ENCODE peak calls at places on chromosomes 4 and X, in nine cellular contexts. S, L, A, K, D, B, F, G and J are unnamed samples.

GRCh38 chr4:150264595-150265141 is 186.4 kb downstream of the DCLK2 start:
- DNase-seq in S (no peak), L (no peak), A (peak), K (no peak), D (no peak), B (no peak), F (no peak), G (no peak), J (no peak)

GRCh38 chr4:38842998-38843397 is 13.6 kb downstream of the TLR6 start:
- DNase-seq in S (no peak), L (no peak), A (no peak), K (no peak), D (no peak), B (no peak), F (no peak), G (no peak), J (no peak)

GRCh38 chr4:121462660-121463261 is 81.9 kb upstream of the QRFPR start:
- DNase-seq in S (peak), L (peak), A (peak), K (no peak), D (peak), B (peak), F (peak), G (no peak), J (no peak)

GRCh38 chrX:42109428-42109827 is 186.1 kb upstream of the CASK start:
- DNase-seq in S (no peak), L (no peak), A (no peak), K (no peak), D (no peak), B (no peak), F (peak), G (no peak), J (no peak)

GRCh38 chr4:26330946-26331345 is 10.1 kb downstream of the RBPJ start:
- DNase-seq in S (no peak), L (no peak), A (peak), K (no peak), D (no peak), B (no peak), F (no peak), G (no peak), J (no peak)

GRCh38 chr4:26862381-26862915 is 1.8 kb downstream of the STIM2 start:
- DNase-seq in S (no peak), L (no peak), A (no peak), K (no peak), D (no peak), B (no peak), F (no peak), G (no peak), J (no peak)

GRCh38 chrX:74171465-74171864 is 132.5 kb upstream of the ZCCHC13 start:
- DNase-seq in S (no peak), L (no peak), A (no peak), K (no peak), D (no peak), B (no peak), F (no peak), G (no peak), J (no peak)

GRCh38 chr4:62816566-62816965 is 1592.7 kb downstream of the TECRL start:
- DNase-seq in S (no peak), L (no peak), A (no peak), K (no peak), D (no peak), B (no peak), F (no peak), G (no peak), J (no peak)

GRCh38 chr4:44448548-44449443 is at the start of gene KCTD8:
- DNase-seq in S (peak), L (peak), A (peak), K (peak), D (peak), B (no peak), F (peak), G (peak), J (peak)

GRCh38 chr4:109429545-109429944 is 4.1 kb upstream of the SEC24B start:
- DNase-seq in S (no peak), L (no peak), A (peak), K (no peak), D (no peak), B (no peak), F (no peak), G (no peak), J (no peak)

GRCh38 chr4:106618920-106619319 is 250.3 kb upstream of the GIMD1 start:
- DNase-seq in S (no peak), L (no peak), A (no peak), K (no peak), D (no peak), B (no peak), F (no peak), G (no peak), J (no peak)

GRCh38 chr4:91909963-91910362 is 393.8 kb upstream of the GRID2 start:
- DNase-seq in S (no peak), L (no peak), A (no peak), K (no peak), D (no peak), B (no peak), F (no peak), G (no peak), J (no peak)

GRCh38 chr4:138870739-138871633 is 144.6 kb upstream of the NOCT start:
- DNase-seq in S (peak), L (peak), A (peak), K (no peak), D (peak), B (peak), F (peak), G (no peak), J (no peak)

GRCh38 chr4:188175288-188175687 is 36.0 kb downstream of the TRIML1 start:
- DNase-seq in S (no peak), L (no peak), A (no peak), K (no peak), D (no peak), B (no peak), F (no peak), G (no peak), J (no peak)

GRCh38 chr4:145012841-145013240 is 85.2 kb downstream of the ANAPC10 start:
- DNase-seq in S (no peak), L (no peak), A (peak), K (no peak), D (no peak), B (no peak), F (no peak), G (no peak), J (no peak)

GRCh38 chr4:60799214-60799613 is 400.9 kb upstream of the ADGRL3 start:
- DNase-seq in S (no peak), L (no peak), A (no peak), K (no peak), D (no peak), B (no peak), F (no peak), G (no peak), J (no peak)

GRCh38 chr4:87093443-87094123 is 126.8 kb downstream of the KLHL8 start:
- DNase-seq in S (peak), L (peak), A (peak), K (no peak), D (peak), B (peak), F (peak), G (no peak), J (no peak)

GRCh38 chrX:37786666-37787337 is 6.9 kb downstream of the CYBB start:
- DNase-seq in S (no peak), L (no peak), A (no peak), K (no peak), D (no peak), B (no peak), F (peak), G (no peak), J (no peak)

GRCh38 chrX:154793084-154793483 is 12.2 kb downstream of the MPP1 start:
- DNase-seq in S (no peak), L (no peak), A (no peak), K (no peak), D (no peak), B (no peak), F (no peak), G (no peak), J (no peak)

GRCh38 chr4:136651932-136652331 is 880.4 kb downstream of the PCDH18 start:
- DNase-seq in S (no peak), L (no peak), A (no peak), K (no peak), D (no peak), B (no peak), F (no peak), G (no peak), J (no peak)

GRCh38 chr4:82429728-82430192 is 502 bp downstream of the HNRNPDL start:
- DNase-seq in S (peak), L (no peak), A (peak), K (peak), D (peak), B (peak), F (no peak), G (no peak), J (no peak)

GRCh38 chrX:148310402-148311200 is 189.8 kb upstream of the AFF2 start:
- DNase-seq in S (peak), L (no peak), A (no peak), K (no peak), D (no peak), B (peak), F (peak), G (no peak), J (no peak)

GRCh38 chrX:78182881-78183280 is 43.4 kb upstream of the TAF9B start:
- DNase-seq in S (no peak), L (no peak), A (no peak), K (no peak), D (no peak), B (no peak), F (no peak), G (no peak), J (no peak)

GRCh38 chr4:153042757-153043156 is 106.6 kb downstream of the FHDC1 start:
- DNase-seq in S (no peak), L (no peak), A (no peak), K (no peak), D (no peak), B (no peak), F (no peak), G (no peak), J (no peak)

GRCh38 chr4:138599965-138600364 is 357.8 kb upstream of the SLC7A11 start:
- DNase-seq in S (no peak), L (no peak), A (no peak), K (no peak), D (no peak), B (no peak), F (no peak), G (no peak), J (no peak)

GRCh38 chr4:123477804-123478209 is 81.2 kb downstream of the SPRY1 start:
- DNase-seq in S (peak), L (no peak), A (peak), K (no peak), D (no peak), B (peak), F (peak), G (no peak), J (no peak)